ENCODE peak calls at places on chromosome 15, in six cellular contexts. W is Right ventricle myocardium superior, L is NCI-H1105, V is naive B cell, K is AG10803, N is EH. J is an unnamed sample.

GRCh38 chr15:83304861-83305661 is 20.6 kb upstream of the BNC1 start:
- DNase-seq in W (no peak), K (no peak), N (no peak), L (no peak), V (no peak), J (no peak)

GRCh38 chr15:83673385-83673784 is 19.5 kb downstream of the ADAMTSL3 start:
- DNase-seq in L (no peak), K (no peak), W (no peak), N (no peak), V (no peak), J (no peak)

GRCh38 chr15:60916674-60917468 is 312.2 kb downstream of the RORA start:
- DNase-seq in V (peak), L (peak), W (peak), K (peak), N (peak), J (peak)

GRCh38 chr15:91866971-91867372 is 13.5 kb downstream of the SLCO3A1 start:
- DNase-seq in N (peak), L (peak), K (peak), V (no peak), W (peak), J (peak)

GRCh38 chr15:42826251-42826890 is 89.4 kb upstream of the CDAN1 start:
- DNase-seq in W (no peak), L (no peak), K (no peak), V (no peak), N (no peak), J (no peak)

GRCh38 chr15:101051291-101052030 is 132.3 kb downstream of the LRRK1 start:
- DNase-seq in K (no peak), V (no peak), W (peak), L (no peak), N (no peak), J (no peak)

GRCh38 chr15:60611592-60612346 is 132.8 kb upstream of the ICE2 start:
- DNase-seq in K (peak), V (no peak), W (no peak), L (no peak), N (no peak), J (no peak)

GRCh38 chr15:50786871-50787270 is 21.4 kb upstream of the SPPL2A start:
- DNase-seq in L (no peak), W (no peak), V (no peak), N (peak), K (peak), J (no peak)

GRCh38 chr15:31435891-31436628 is 109.4 kb downstream of the KLF13 start:
- DNase-seq in N (no peak), L (no peak), V (no peak), W (no peak), K (peak), J (no peak)

GRCh38 chr15:63364293-63365003 is 17.2 kb downstream of the CA12 start:
- DNase-seq in W (no peak), K (peak), V (no peak), N (peak), L (no peak), J (no peak)

GRCh38 chr15:75673426-75674247 is 25.9 kb downstream of the SNX33 start:
- DNase-seq in W (peak), L (no peak), V (no peak), K (peak), N (peak), J (no peak)

GRCh38 chr15:29631076-29632070 is 190.9 kb downstream of the TJP1 start:
- DNase-seq in V (no peak), L (peak), W (no peak), K (no peak), N (no peak), J (no peak)

GRCh38 chr15:31396881-31397560 is 70.4 kb downstream of the KLF13 start:
- DNase-seq in L (peak), K (peak), N (peak), V (no peak), W (peak), J (no peak)

GRCh38 chr15:32834156-32834555 is 116.4 kb downstream of the GREM1 start:
- DNase-seq in K (no peak), V (peak), N (no peak), W (no peak), L (no peak), J (no peak)

GRCh38 chr15:58357529-58358476 is 74.0 kb upstream of the LIPC start:
- DNase-seq in L (no peak), N (peak), W (no peak), K (no peak), V (no peak), J (no peak)

GRCh38 chr15:31360843-31361763 is 34.5 kb downstream of the KLF13 start:
- DNase-seq in N (no peak), V (peak), L (peak), W (peak), K (no peak), J (no peak)

GRCh38 chr15:76998661-76999285 is 3.8 kb downstream of the PSTPIP1 start:
- DNase-seq in K (no peak), W (peak), N (no peak), L (no peak), V (no peak), J (no peak)

GRCh38 chr15:89654847-89655805 is at the start of gene KIF7:
- DNase-seq in N (peak), L (peak), K (peak), V (no peak), W (no peak), J (no peak)

GRCh38 chr15:99487337-99487730 is 78.5 kb upstream of the MEF2A start:
- DNase-seq in K (no peak), N (no peak), V (no peak), W (no peak), L (no peak), J (no peak)

GRCh38 chr15:100861511-100861991 is 18.1 kb upstream of the ALDH1A3 start:
- DNase-seq in W (peak), L (no peak), K (no peak), N (no peak), V (no peak), J (no peak)

GRCh38 chr15:42267286-42267685 is 5.7 kb upstream of the GANC start:
- DNase-seq in V (no peak), K (peak), W (no peak), N (no peak), L (no peak), J (no peak)

GRCh38 chr15:70023769-70024491 is 73.8 kb downstream of the TLE3 start:
- DNase-seq in K (peak), W (peak), V (no peak), N (peak), L (peak), J (no peak)

GRCh38 chr15:66603301-66604179 is 37.7 kb upstream of the LCTL start:
- DNase-seq in N (peak), L (peak), K (peak), V (peak), W (peak), J (peak)

J was measured in NCI-H446 treated with DMSO at 0.1 percent for 48 hours.